ENCODE peak calls at places on chromosomes 3 and 15, in six cellular contexts. R is OCI-M1; D is astrocyte of the cerebellum; L is CD4-positive, CD25-positive, alpha-beta regulatory T cell; I is stimulated activated CD4-positive, alpha-beta T cell treated with anti-CD3 and anti-CD28 coated beads, TNF-alpha, amount 100 ng/mL, for 1 hour; X is ACHN. T is an unnamed sample.

GRCh38 chr3:149832086-149832485 is 19.1 kb downstream of the RNF13 start:
- DNase-seq in R (no peak), D (no peak), L (no peak), I (no peak), X (no peak), T (no peak)

GRCh38 chr15:101710806-101711205 is 13.5 kb downstream of the TARS3 start:
- DNase-seq in R (no peak), D (peak), L (no peak), I (no peak), X (peak), T (no peak)

GRCh38 chr15:39934415-39935044 is 615 bp downstream of the EIF2AK4 start:
- DNase-seq in R (no peak), D (no peak), L (no peak), I (no peak), X (peak), T (no peak)

GRCh38 chr15:78072080-78072892 is 5.2 kb downstream of the TBC1D2B start:
- DNase-seq in R (no peak), D (no peak), L (no peak), I (no peak), X (no peak), T (peak)

GRCh38 chr15:101538177-101538576 is 48.7 kb upstream of the PCSK6 start:
- DNase-seq in R (no peak), D (no peak), L (no peak), I (no peak), X (no peak), T (no peak)

GRCh38 chr3:14119651-14120050 is 5.0 kb downstream of the CHCHD4 start:
- DNase-seq in R (no peak), D (no peak), L (no peak), I (no peak), X (no peak), T (no peak)

GRCh38 chr3:191300422-191300821 is 28.8 kb upstream of the CCDC50 start:
- DNase-seq in R (no peak), D (no peak), L (no peak), I (no peak), X (no peak), T (no peak)

GRCh38 chr3:50675179-50676030 is 678 bp downstream of the DOCK3 start:
- DNase-seq in R (no peak), D (no peak), L (peak), I (peak), X (peak), T (peak)

GRCh38 chr3:100590114-100590839 is 19.1 kb upstream of the ADGRG7 start:
- DNase-seq in R (peak), D (peak), L (peak), I (peak), X (peak), T (no peak)

GRCh38 chr15:76342382-76343201 is 6.0 kb downstream of the ISL2 start:
- DNase-seq in R (no peak), D (no peak), L (no peak), I (no peak), X (no peak), T (no peak)

GRCh38 chr3:128808672-128809071 is 70.7 kb upstream of the ACAD9 start:
- DNase-seq in R (no peak), D (no peak), L (no peak), I (no peak), X (no peak), T (no peak)

GRCh38 chr15:63999177-63999576 is 47.1 kb downstream of the DAPK2 start:
- DNase-seq in R (peak), D (no peak), L (no peak), I (no peak), X (no peak), T (no peak)

GRCh38 chr3:127848131-127849129 is 26.1 kb upstream of the MGLL start:
- DNase-seq in R (no peak), D (no peak), L (no peak), I (no peak), X (no peak), T (no peak)